ENCODE peak calls at places on chromosomes 12 and 14, in seven cellular contexts. Q is brain microvascular endothelial cell, G is endothelial cell of umbilical vein, U is IMR-90, A is tibial artery, R is nephron progenitor cell, E is astrocyte of the spinal cord. P is an unnamed sample.

GRCh38 chr12:24933694-24934407 is 15.1 kb downstream of the BCAT1 start:
- DNase-seq in E (no peak), G (no peak), R (no peak), A (no peak), Q (no peak), U (no peak), P (no peak)

GRCh38 chr12:46660276-46660675 is 165.5 kb downstream of the SLC38A4 start:
- DNase-seq in U (peak), E (peak), Q (no peak), G (peak), R (no peak), A (no peak), P (no peak)

GRCh38 chr14:22822619-22823551 is 6.8 kb upstream of the MRPL52 start:
- DNase-seq in G (peak), R (peak), E (peak), A (peak), Q (peak), U (peak), P (peak)

GRCh38 chr14:95481391-95482022 is 34.9 kb downstream of the SYNE3 start:
- DNase-seq in Q (no peak), A (no peak), G (no peak), U (no peak), E (no peak), R (no peak), P (no peak)

GRCh38 chr12:113862570-113863454 is 103.3 kb downstream of the RBM19 start:
- DNase-seq in U (peak), Q (peak), R (no peak), G (peak), E (peak), A (no peak), P (peak)

GRCh38 chr14:34489324-34489723 is 27.3 kb upstream of the SPTSSA start:
- DNase-seq in A (no peak), Q (no peak), U (peak), E (no peak), R (no peak), G (no peak), P (no peak)

GRCh38 chr14:54931598-54932340 is 29.1 kb upstream of the GCH1 start:
- DNase-seq in Q (no peak), G (no peak), U (no peak), R (no peak), A (no peak), E (no peak), P (no peak)

GRCh38 chr14:77314043-77314442 is 6.6 kb downstream of the POMT2 start:
- DNase-seq in E (peak), A (no peak), Q (peak), G (no peak), U (peak), R (no peak), P (no peak)

GRCh38 chr12:16350682-16351081 is 3.2 kb downstream of the MGST1 start:
- DNase-seq in E (peak), U (peak), Q (peak), G (no peak), A (peak), R (no peak), P (peak)

GRCh38 chr12:41531147-41531829 is 343.2 kb downstream of the PDZRN4 start:
- DNase-seq in Q (no peak), U (peak), R (no peak), G (no peak), E (no peak), A (peak), P (no peak)

GRCh38 chr14:81536125-81536771 is 2.6 kb upstream of the SEL1L start:
- DNase-seq in E (no peak), R (no peak), U (no peak), A (no peak), Q (no peak), G (no peak), P (no peak)

GRCh38 chr14:92486881-92487280 is 26.7 kb upstream of the RIN3 start:
- DNase-seq in U (peak), E (peak), Q (peak), R (no peak), G (no peak), A (no peak), P (peak)

GRCh38 chr12:112419269-112420133 is 754 bp downstream of the PTPN11 start:
- DNase-seq in U (peak), E (peak), G (peak), A (peak), Q (peak), R (peak), P (peak)

GRCh38 chr14:37894463-37894862 is 299.0 kb downstream of the TTC6 start:
- DNase-seq in E (no peak), G (no peak), U (no peak), A (no peak), Q (no peak), R (no peak), P (no peak)

GRCh38 chr12:52152905-52153317 is 38.9 kb downstream of the KRT80 start:
- DNase-seq in Q (no peak), A (no peak), U (no peak), E (no peak), G (no peak), R (no peak), P (no peak)

GRCh38 chr12:65607271-65607880 is 216.9 kb upstream of the HMGA2 start:
- DNase-seq in Q (no peak), A (no peak), G (peak), U (no peak), E (peak), R (no peak), P (no peak)

GRCh38 chr12:87305481-87305880 is 723.7 kb downstream of the C12orf50 start:
- DNase-seq in E (peak), U (peak), G (peak), Q (no peak), R (no peak), A (no peak), P (no peak)

GRCh38 chr12:114888458-114888857 is 204.5 kb upstream of the TBX3 start:
- DNase-seq in U (peak), R (no peak), Q (peak), G (no peak), E (peak), A (no peak), P (no peak)

GRCh38 chr12:131452444-131452860 is 258.4 kb upstream of the SFSWAP start:
- DNase-seq in R (peak), A (no peak), G (no peak), U (no peak), E (no peak), Q (no peak), P (no peak)
- TF ChIP-seq CTCF in R (peak), A (no peak), G (no peak), U (no peak), E (no peak), Q (peak), P (no peak)

GRCh38 chr12:110906516-110906915 is 13.9 kb downstream of the MYL2 start:
- DNase-seq in A (no peak), G (no peak), E (no peak), Q (no peak), U (no peak), R (no peak), P (no peak)

GRCh38 chr12:110907583-110907982 is 12.8 kb downstream of the MYL2 start:
- DNase-seq in A (no peak), U (no peak), G (no peak), E (no peak), R (no peak), Q (no peak), P (no peak)

GRCh38 chr12:110906985-110907384 is 13.4 kb downstream of the MYL2 start:
- DNase-seq in U (no peak), A (no peak), R (no peak), Q (peak), E (peak), G (no peak), P (no peak)

GRCh38 chr12:110908377-110909136 is 11.8 kb downstream of the MYL2 start:
- DNase-seq in G (no peak), Q (no peak), A (no peak), E (no peak), U (no peak), R (no peak), P (no peak)

DNA sequence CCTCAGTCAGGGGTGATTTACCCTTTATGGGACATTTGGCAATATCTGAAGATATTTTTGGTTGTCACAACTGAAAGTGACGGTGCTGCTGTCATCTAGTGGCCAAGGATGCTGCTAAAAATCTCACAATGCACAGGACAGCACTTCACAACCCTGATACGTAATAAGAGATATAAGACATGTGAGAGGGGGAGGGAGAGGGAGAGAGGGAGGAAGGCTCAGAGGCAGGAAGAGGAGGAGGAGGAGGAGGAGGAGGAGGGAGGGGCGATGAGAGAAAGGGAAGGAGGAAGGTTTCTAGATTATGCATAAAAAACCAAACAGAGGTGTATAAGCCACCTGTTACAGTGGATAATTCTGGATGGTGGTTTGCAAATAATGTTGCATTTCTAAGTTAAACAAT is 14.3 kb downstream of the MYL2 start:
- DNase-seq in G (no peak), E (no peak), Q (no peak), U (no peak), R (no peak), A (no peak), P (no peak)
- TF ChIP-seq CTCF in G (no peak), E (no peak), Q (no peak), U (no peak), R (no peak), A (no peak), P (no peak)

GRCh38 chr12:26279908-26280307 is 84.5 kb downstream of the SSPN start:
- DNase-seq in U (no peak), R (no peak), Q (no peak), E (no peak), A (no peak), G (no peak), P (no peak)

GRCh38 chr12:26277511-26278246 is 82.3 kb downstream of the SSPN start:
- DNase-seq in Q (no peak), E (peak), G (no peak), R (no peak), A (no peak), U (no peak), P (peak)

GRCh38 chr12:26278266-26278665 is 82.9 kb downstream of the SSPN start:
- DNase-seq in U (no peak), R (no peak), Q (no peak), A (no peak), G (no peak), E (no peak), P (no peak)

GRCh38 chr12:26276709-26277108 is 81.3 kb downstream of the SSPN start:
- DNase-seq in G (no peak), E (no peak), A (no peak), Q (no peak), U (no peak), R (no peak), P (no peak)

DNA sequence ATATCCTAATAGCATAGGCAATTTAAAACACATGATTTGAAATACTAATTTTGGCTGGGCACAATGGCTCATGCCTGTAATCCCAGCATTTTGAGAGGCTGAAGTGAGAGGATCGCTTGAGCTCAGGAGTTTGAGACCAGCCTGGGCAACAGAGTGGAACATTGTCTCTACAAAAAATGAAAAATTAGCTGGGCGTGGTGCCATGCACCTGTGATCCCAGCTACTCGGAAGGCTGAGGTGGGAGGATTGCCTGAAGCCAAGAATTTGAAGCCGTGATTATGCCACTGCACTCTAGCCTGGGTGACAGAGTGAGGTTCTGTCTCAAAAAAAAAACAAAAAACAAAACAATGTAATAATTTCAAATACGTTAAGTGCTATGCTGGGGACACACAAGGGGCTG is 83.3 kb downstream of the SSPN start:
- DNase-seq in Q (no peak), U (no peak), E (no peak), A (no peak), G (no peak), R (no peak), P (no peak)
- TF ChIP-seq CTCF in Q (no peak), U (no peak), E (no peak), A (no peak), G (no peak), R (no peak), P (no peak)

GRCh38 chr14:58884442-58884841 is 246.7 kb downstream of the DACT1 start:
- DNase-seq in Q (no peak), R (no peak), E (no peak), A (no peak), G (no peak), U (no peak), P (no peak)
- TF ChIP-seq CTCF in Q (peak), R (no peak), E (no peak), A (peak), G (no peak), U (peak), P (no peak)

DNA sequence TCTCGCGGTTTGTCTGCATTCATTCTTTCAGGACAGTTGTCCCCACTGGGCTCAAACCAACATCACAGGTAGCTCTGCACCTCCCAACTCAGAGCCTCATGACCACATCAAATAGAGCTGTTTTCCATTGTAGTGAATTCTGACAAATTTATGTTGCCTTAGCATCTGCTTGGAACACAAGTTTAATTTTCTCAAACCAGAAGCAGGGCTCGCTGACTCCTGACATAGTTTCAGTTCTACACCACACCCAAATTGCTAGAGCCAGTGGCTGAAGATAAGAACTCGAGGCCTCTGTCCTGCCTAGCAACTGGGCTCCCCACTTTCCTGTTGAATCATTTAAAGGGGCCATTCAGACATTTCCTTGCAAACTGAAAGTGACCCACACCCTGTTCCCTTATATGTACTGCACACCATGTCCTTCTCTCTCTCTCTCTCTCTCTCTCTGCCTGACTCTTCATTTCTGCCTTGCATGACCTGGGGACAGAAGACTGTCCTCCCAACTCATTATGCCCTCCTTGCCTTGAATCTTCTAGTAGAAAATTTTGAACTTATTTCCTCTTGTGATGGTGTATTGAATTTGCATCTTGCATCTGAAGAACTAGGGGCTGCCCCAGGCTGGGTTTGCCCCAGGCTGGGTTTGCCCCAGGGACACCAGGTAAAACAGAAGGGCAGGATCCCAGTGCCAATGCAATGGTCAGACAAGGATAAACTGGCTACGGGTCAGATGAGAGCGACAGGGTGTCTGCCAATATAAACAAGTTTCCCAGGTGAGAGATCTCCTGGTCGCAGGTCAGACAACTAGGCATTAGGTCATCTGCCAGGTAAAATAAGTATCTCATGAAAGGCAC is 9.7 kb upstream of the WSCD2 start:
- DNase-seq in U (no peak), E (no peak), G (no peak), Q (no peak), R (no peak), A (no peak), P (no peak)
- TF ChIP-seq CTCF in U (no peak), E (no peak), G (no peak), Q (no peak), R (no peak), A (no peak), P (no peak)